ENCODE peak calls at places on chromosomes 4 and X, in five cellular contexts. One of them, this sample, is unnamed.

GRCh38 chr4:19736968-19737756 is 514.5 kb upstream of the SLIT2 start:
- DNase-seq in AG09309: no peak
- DNase-seq in astrocyte of the spinal cord: no peak
- DNase-seq in BE2C: no peak
- DNase-seq in body of pancreas: no peak
- DNase-seq in this sample: no peak

GRCh38 chr4:140893939-140894338 is 137.8 kb upstream of the TBC1D9 start:
- DNase-seq in AG09309: peak; percentile 69
- DNase-seq in astrocyte of the spinal cord: peak; percentile 1
- DNase-seq in BE2C: no peak
- DNase-seq in body of pancreas: no peak
- DNase-seq in this sample: no peak

GRCh38 chrX:130082244-130083106 is 27.8 kb downstream of the ELF4 start:
- DNase-seq in AG09309: no peak
- DNase-seq in astrocyte of the spinal cord: no peak
- DNase-seq in BE2C: no peak
- DNase-seq in body of pancreas: no peak
- DNase-seq in this sample: no peak

GRCh38 chr4:67332627-67333026 is 212.7 kb downstream of the CENPC start:
- DNase-seq in AG09309: no peak
- DNase-seq in astrocyte of the spinal cord: no peak
- DNase-seq in BE2C: peak; percentile 13
- DNase-seq in body of pancreas: no peak
- DNase-seq in this sample: no peak

GRCh38 chrX:154775611-154776349 is 13.1 kb downstream of the DKC1 start:
- DNase-seq in AG09309: no peak
- DNase-seq in astrocyte of the spinal cord: no peak
- DNase-seq in BE2C: peak; percentile 22
- DNase-seq in body of pancreas: no peak
- DNase-seq in this sample: peak; percentile 52

GRCh38 chrX:37347420-37347819 is 1.7 kb upstream of the PRRG1 start:
- DNase-seq in AG09309: peak; percentile 28
- DNase-seq in astrocyte of the spinal cord: peak; percentile 15
- DNase-seq in BE2C: no peak
- DNase-seq in body of pancreas: no peak
- DNase-seq in this sample: peak; percentile 74

GRCh38 chrX:152601848-152602616 is 35.7 kb upstream of the GABRQ start:
- DNase-seq in AG09309: no peak
- DNase-seq in astrocyte of the spinal cord: peak; percentile 12
- DNase-seq in BE2C: peak; percentile 40
- DNase-seq in body of pancreas: no peak
- DNase-seq in this sample: no peak

GRCh38 chr4:142480244-142480643 is 365.9 kb downstream of the INPP4B start:
- DNase-seq in AG09309: no peak
- DNase-seq in astrocyte of the spinal cord: peak; percentile 30
- DNase-seq in BE2C: peak; percentile 23
- DNase-seq in body of pancreas: no peak
- DNase-seq in this sample: no peak

GRCh38 chrX:15675490-15675921 is 10.9 kb upstream of the CLTRN start:
- DNase-seq in AG09309: peak; percentile 43
- DNase-seq in astrocyte of the spinal cord: no peak
- DNase-seq in BE2C: peak; percentile 75
- DNase-seq in body of pancreas: peak; percentile 83
- DNase-seq in this sample: no peak

GRCh38 chr4:98625399-98625798 is 33.0 kb downstream of the TSPAN5 start:
- DNase-seq in AG09309: no peak
- DNase-seq in astrocyte of the spinal cord: no peak
- DNase-seq in BE2C: no peak
- DNase-seq in body of pancreas: no peak
- DNase-seq in this sample: no peak

GRCh38 chr4:98627477-98627876 is 30.9 kb downstream of the TSPAN5 start:
- DNase-seq in AG09309: no peak
- DNase-seq in astrocyte of the spinal cord: peak; percentile 72
- DNase-seq in BE2C: no peak
- DNase-seq in body of pancreas: no peak
- DNase-seq in this sample: no peak

GRCh38 chr4:98626350-98626749 is 32.1 kb downstream of the TSPAN5 start:
- DNase-seq in AG09309: peak; percentile 47
- DNase-seq in astrocyte of the spinal cord: peak; percentile 93
- DNase-seq in BE2C: no peak
- DNase-seq in body of pancreas: no peak
- DNase-seq in this sample: peak; percentile 74

GRCh38 chr4:98625920-98626319 is 32.5 kb downstream of the TSPAN5 start:
- DNase-seq in AG09309: no peak
- DNase-seq in astrocyte of the spinal cord: no peak
- DNase-seq in BE2C: no peak
- DNase-seq in body of pancreas: no peak
- DNase-seq in this sample: no peak

DNA sequence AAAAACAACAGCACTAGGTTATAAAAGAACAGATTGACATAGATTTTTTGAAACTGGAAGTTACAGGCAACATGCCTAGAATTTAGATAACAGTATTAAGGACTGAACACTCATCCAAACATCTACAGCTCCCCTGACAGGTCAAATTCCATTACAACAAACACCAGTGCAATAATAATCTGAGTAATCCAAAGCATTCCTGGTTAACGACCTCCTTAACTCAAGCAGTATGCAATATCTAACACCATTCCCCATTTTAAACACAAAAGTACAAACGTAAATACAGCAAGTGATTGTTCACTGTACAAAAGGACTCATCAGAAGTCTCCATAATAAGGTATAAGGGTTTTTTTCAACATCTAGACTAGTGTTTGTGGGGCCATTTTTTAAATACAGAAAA is 30.5 kb downstream of the TSPAN5 start:
- DNase-seq in AG09309: peak; percentile 78
- DNase-seq in astrocyte of the spinal cord: peak; percentile 74
- DNase-seq in BE2C: no peak
- DNase-seq in body of pancreas: no peak
- DNase-seq in this sample: peak; percentile 35
- TF ChIP-seq CTCF in AG09309: no peak
- TF ChIP-seq CTCF in astrocyte of the spinal cord: no peak
- TF ChIP-seq CTCF in BE2C: no peak
- TF ChIP-seq CTCF in body of pancreas: no peak
- TF ChIP-seq CTCF in this sample: no peak

DNA sequence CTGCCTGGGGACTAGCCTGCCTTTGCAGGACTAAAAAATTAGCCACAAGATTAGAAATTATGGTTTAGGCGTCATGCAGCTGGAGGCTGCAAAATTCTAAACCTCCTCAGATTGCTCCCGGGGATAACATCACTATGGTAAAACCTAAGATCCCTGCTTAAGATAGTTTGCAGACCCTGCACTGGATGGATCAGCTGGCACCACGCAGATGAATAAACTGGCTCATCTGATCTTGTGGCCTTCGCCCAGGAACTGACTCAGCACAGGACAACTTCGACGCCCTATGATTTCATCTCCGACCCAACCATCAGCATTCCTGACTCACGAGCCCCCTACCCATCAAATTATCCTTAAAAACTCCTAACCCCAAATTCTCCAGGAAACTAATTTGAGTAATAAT is 482.4 kb downstream of the SPRY1 start:
- DNase-seq in AG09309: no peak
- DNase-seq in astrocyte of the spinal cord: no peak
- DNase-seq in BE2C: no peak
- DNase-seq in body of pancreas: no peak
- DNase-seq in this sample: no peak
- H3K4me3 ChIP-seq in AG09309: no peak overlapping the region
- H3K4me3 ChIP-seq in astrocyte of the spinal cord: no peak overlapping the region
- H3K4me3 ChIP-seq in BE2C: no peak overlapping the region
- H3K4me3 ChIP-seq in body of pancreas: no peak overlapping the region
- H3K4me3 ChIP-seq in this sample: no peak overlapping the region

GRCh38 chrX:150226223-150226965 is 136.7 kb upstream of the MAMLD1 start:
- DNase-seq in AG09309: no peak
- DNase-seq in astrocyte of the spinal cord: no peak
- DNase-seq in BE2C: no peak
- DNase-seq in body of pancreas: no peak
- DNase-seq in this sample: no peak

GRCh38 chrX:150225756-150226155 is 137.4 kb upstream of the MAMLD1 start:
- DNase-seq in AG09309: no peak
- DNase-seq in astrocyte of the spinal cord: no peak
- DNase-seq in BE2C: no peak
- DNase-seq in body of pancreas: no peak
- DNase-seq in this sample: no peak

GRCh38 chrX:150227873-150228272 is 135.2 kb upstream of the MAMLD1 start:
- DNase-seq in AG09309: no peak
- DNase-seq in astrocyte of the spinal cord: no peak
- DNase-seq in BE2C: no peak
- DNase-seq in body of pancreas: no peak
- DNase-seq in this sample: no peak

GRCh38 chrX:150229030-150229429 is 134.1 kb upstream of the MAMLD1 start:
- DNase-seq in AG09309: no peak
- DNase-seq in astrocyte of the spinal cord: no peak
- DNase-seq in BE2C: no peak
- DNase-seq in body of pancreas: no peak
- DNase-seq in this sample: no peak

DNA sequence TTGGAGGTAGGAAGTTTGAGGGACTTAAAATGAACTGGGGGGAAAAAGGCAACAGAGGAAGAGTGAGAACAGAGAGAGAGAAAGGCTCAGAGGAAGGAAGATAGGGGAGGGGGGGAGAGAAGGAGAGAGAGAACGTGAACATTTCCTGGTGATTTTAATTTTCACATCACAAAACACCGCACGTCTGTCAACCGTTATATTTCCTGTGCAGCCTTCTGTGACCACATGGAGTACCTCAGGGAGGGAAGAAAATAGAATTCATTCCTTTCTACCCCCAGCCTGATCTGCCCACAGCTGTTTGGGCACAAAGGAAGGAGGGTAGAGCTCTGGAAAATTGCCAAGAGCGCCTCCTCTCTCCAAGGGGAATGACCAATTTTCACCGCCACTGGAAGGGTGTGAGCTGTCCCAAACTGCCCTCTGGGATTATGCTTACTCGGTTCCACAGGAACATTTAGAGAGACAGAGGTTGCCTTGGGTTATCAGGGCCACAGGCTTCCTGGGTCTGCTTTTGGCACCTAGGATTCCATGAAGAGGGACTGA is 135.7 kb upstream of the MAMLD1 start:
- DNase-seq in AG09309: no peak
- DNase-seq in astrocyte of the spinal cord: no peak
- DNase-seq in BE2C: no peak
- DNase-seq in body of pancreas: no peak
- DNase-seq in this sample: no peak
- TF ChIP-seq CTCF in AG09309: no peak
- TF ChIP-seq CTCF in astrocyte of the spinal cord: no peak
- TF ChIP-seq CTCF in BE2C: no peak
- TF ChIP-seq CTCF in body of pancreas: no peak
- TF ChIP-seq CTCF in this sample: no peak

GRCh38 chr4:109914356-109914755 is 1.7 kb downstream of the EGF start:
- DNase-seq in AG09309: no peak
- DNase-seq in astrocyte of the spinal cord: no peak
- DNase-seq in BE2C: no peak
- DNase-seq in body of pancreas: no peak
- DNase-seq in this sample: no peak
- H3K4me3 ChIP-seq in AG09309: no peak overlapping the region
- H3K4me3 ChIP-seq in astrocyte of the spinal cord: no peak overlapping the region
- H3K4me3 ChIP-seq in BE2C: no peak overlapping the region
- H3K4me3 ChIP-seq in body of pancreas: peak overlapping the region; percentile 33
- H3K4me3 ChIP-seq in this sample: no peak overlapping the region

DNA sequence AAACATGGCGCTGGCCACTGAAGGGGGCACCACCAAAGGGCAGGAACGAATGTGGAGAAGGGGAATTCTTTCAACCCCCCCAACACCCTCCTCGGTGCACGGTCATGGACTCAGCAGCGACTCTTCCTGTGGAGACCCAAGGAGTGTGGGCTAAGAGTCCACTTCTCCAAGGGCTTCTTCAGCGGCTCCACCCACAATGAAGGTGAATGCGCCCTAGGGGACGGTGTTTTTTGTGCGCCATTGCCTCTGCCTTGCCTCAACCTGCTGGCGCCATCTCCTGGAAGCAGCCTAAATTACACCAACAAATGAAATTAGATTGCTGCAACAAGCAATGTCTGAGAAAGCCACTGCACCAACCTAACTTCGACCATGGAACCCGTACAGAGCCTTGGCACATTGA is 169.2 kb upstream of the MAGEB18 start:
- DNase-seq in AG09309: no peak
- DNase-seq in astrocyte of the spinal cord: peak; percentile 1
- DNase-seq in BE2C: peak; percentile 23
- DNase-seq in body of pancreas: peak; percentile 53
- DNase-seq in this sample: no peak
- TF ChIP-seq CTCF in AG09309: no peak
- TF ChIP-seq CTCF in astrocyte of the spinal cord: peak; percentile 42
- TF ChIP-seq CTCF in BE2C: peak; percentile 37
- TF ChIP-seq CTCF in body of pancreas: peak; percentile 63
- TF ChIP-seq CTCF in this sample: peak; percentile 57

DNA sequence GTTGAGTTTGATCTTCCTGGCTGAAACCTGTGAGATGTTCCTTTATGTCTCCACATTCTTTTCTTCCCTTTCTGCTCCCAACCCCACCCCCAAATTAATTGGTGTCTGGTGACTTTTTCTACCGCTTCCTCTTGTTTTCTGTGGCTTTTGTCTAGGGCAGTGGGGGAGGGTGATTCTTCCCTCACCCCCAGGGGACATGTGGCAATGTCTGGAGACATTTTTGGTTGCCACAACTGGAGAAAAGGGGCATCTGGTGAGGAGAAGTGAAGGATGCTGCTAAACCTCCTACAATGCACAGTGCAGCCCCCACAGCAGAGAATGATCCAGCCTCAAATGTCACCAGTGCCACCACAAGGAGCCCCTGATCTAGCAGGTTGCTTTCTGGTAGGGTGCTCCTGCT is 152.9 kb downstream of the NHS start:
- DNase-seq in AG09309: no peak
- DNase-seq in astrocyte of the spinal cord: no peak
- DNase-seq in BE2C: no peak
- DNase-seq in body of pancreas: no peak
- DNase-seq in this sample: no peak
- H3K4me3 ChIP-seq in AG09309: no peak overlapping the region
- H3K4me3 ChIP-seq in astrocyte of the spinal cord: no peak overlapping the region
- H3K4me3 ChIP-seq in BE2C: no peak overlapping the region
- H3K4me3 ChIP-seq in body of pancreas: no peak overlapping the region
- H3K4me3 ChIP-seq in this sample: no peak overlapping the region

DNA sequence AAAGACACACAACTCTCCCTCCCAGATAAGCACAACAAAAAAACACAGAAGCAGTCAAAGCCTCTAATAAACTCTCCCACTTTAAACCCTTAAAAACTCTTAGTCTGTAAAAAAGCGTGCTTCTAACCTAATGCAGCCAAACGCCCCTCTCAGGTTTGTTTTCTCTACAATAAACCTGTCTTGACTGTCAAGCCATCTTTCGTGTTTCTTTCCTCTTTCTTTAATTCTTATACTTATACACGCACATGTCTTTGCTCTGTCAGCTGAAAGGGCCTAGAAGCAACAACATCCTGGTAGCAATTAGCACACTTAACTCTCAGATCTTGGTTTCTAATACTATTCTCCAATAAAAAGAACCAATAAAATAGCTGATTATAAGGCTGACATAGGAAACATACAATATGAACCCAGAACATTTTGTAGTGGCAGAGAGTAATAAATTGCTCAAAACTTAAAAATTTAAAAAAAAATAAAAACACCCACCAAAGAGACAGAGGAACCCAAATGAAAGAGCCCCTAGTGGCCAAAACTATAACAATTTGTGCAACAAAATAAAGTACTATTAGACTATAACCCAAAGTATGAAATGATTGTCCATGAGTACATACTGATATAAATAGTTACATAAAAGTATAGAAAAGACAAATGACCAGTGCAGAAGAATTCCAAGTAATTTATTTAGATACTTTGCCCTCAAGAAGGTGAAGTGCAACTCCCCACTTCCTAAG is 440.4 kb upstream of the ADGRL3 start:
- DNase-seq in AG09309: no peak
- DNase-seq in astrocyte of the spinal cord: no peak
- DNase-seq in BE2C: no peak
- DNase-seq in body of pancreas: no peak
- DNase-seq in this sample: no peak
- TF ChIP-seq CTCF in AG09309: no peak
- TF ChIP-seq CTCF in astrocyte of the spinal cord: peak; percentile 19
- TF ChIP-seq CTCF in BE2C: peak; percentile 19
- TF ChIP-seq CTCF in body of pancreas: no peak
- TF ChIP-seq CTCF in this sample: peak; percentile 11